ENCODE peak calls at places on chromosomes 7 and 10, in seven cellular contexts. Y is activated CD8-positive, alpha-beta memory T cell treated with anti-CD3 and anti-CD28 coated beads for 48 hours; E is NCI-H510A; S is HS-5; X is NCI-H187; H is choroid plexus epithelial cell; D is T47D. L is an unnamed sample.

GRCh38 chr10:128091636-128092210 is 34.5 kb downstream of the MKI67 start:
- DNase-seq in S (no peak), E (no peak), H (no peak), D (no peak), X (no peak), Y (no peak), L (no peak)

GRCh38 chr7:99808766-99809165 is 19.0 kb upstream of the CYP3A43 start:
- DNase-seq in Y (no peak), H (no peak), S (no peak), X (no peak), D (no peak), E (no peak), L (no peak)

GRCh38 chr10:112678581-112678980 is 231.6 kb downstream of the VTI1A start:
- DNase-seq in X (no peak), S (no peak), Y (no peak), E (no peak), H (no peak), D (no peak), L (no peak)

GRCh38 chr7:29127527-29127926 is 18.8 kb downstream of the CPVL start:
- DNase-seq in X (no peak), E (no peak), S (no peak), H (no peak), Y (no peak), D (no peak), L (no peak)

GRCh38 chr10:33665512-33665911 is 331.0 kb upstream of the NRP1 start:
- DNase-seq in H (peak), Y (no peak), X (no peak), E (no peak), S (no peak), D (no peak), L (no peak)

GRCh38 chr7:43891069-43891955 is 15.1 kb downstream of the URGCP start:
- DNase-seq in E (no peak), D (no peak), S (no peak), H (no peak), X (no peak), Y (no peak), L (no peak)

GRCh38 chr7:30469303-30469702 is 9.3 kb downstream of the NOD1 start:
- DNase-seq in X (no peak), D (peak), E (peak), Y (no peak), H (peak), S (peak), L (no peak)

GRCh38 chr7:32070406-32071360 is at the start of gene PDE1C:
- DNase-seq in X (no peak), D (no peak), H (no peak), Y (no peak), S (no peak), E (peak), L (peak)

GRCh38 chr7:67855322-67855721 is 858.7 kb downstream of the TYW1 start:
- DNase-seq in H (no peak), X (no peak), E (no peak), D (no peak), Y (no peak), S (no peak), L (no peak)

GRCh38 chr7:28748934-28749584 is 209.1 kb downstream of the TRIL start:
- DNase-seq in Y (no peak), E (no peak), S (peak), X (no peak), H (peak), D (no peak), L (no peak)

GRCh38 chr7:7330997-7331396 is 148.7 kb downstream of the C1GALT1 start:
- DNase-seq in S (no peak), E (no peak), D (no peak), X (no peak), H (no peak), Y (no peak), L (no peak)

GRCh38 chr10:43963793-43964425 is 315.2 kb upstream of the ZNF32 start:
- DNase-seq in Y (no peak), D (no peak), X (no peak), S (no peak), E (no peak), H (no peak), L (no peak)

GRCh38 chr10:132471125-132471451 is 66.5 kb upstream of the INPP5A start:
- DNase-seq in S (no peak), D (no peak), H (no peak), E (no peak), X (no peak), Y (no peak), L (no peak)

GRCh38 chr7:156015237-156016020 is 203.2 kb upstream of the SHH start:
- DNase-seq in Y (no peak), E (no peak), D (no peak), H (no peak), S (no peak), X (no peak), L (no peak)

GRCh38 chr7:2924866-2925840 is 81.0 kb upstream of the GNA12 start:
- DNase-seq in S (no peak), D (no peak), H (peak), E (no peak), X (no peak), Y (no peak), L (no peak)

GRCh38 chr7:130084037-130084875 is 13.9 kb downstream of the KLHDC10 start:
- DNase-seq in H (peak), X (no peak), E (no peak), Y (no peak), D (no peak), S (no peak), L (no peak)

GRCh38 chr7:110522751-110523200 is 568.2 kb upstream of the LRRN3 start:
- DNase-seq in H (peak), D (no peak), Y (no peak), X (no peak), S (no peak), E (no peak), L (no peak)

GRCh38 chr10:132422931-132423813 is 26.2 kb downstream of the PWWP2B start:
- DNase-seq in S (no peak), E (no peak), H (peak), Y (no peak), X (no peak), D (no peak), L (no peak)

GRCh38 chr7:1940863-1941262 is 270.8 kb downstream of the ELFN1 start:
- DNase-seq in S (no peak), H (no peak), E (no peak), X (no peak), Y (no peak), D (no peak), L (no peak)

GRCh38 chr7:65216469-65216868 is 157.2 kb upstream of the ZNF92 start:
- DNase-seq in D (peak), S (no peak), Y (no peak), X (peak), H (peak), E (peak), L (no peak)

GRCh38 chr7:34869016-34869415 is 168.3 kb downstream of the DPY19L1 start:
- DNase-seq in E (no peak), Y (no peak), H (no peak), S (no peak), X (no peak), D (no peak), L (no peak)

GRCh38 chr7:69864283-69864682 is 266.0 kb downstream of the AUTS2 start:
- DNase-seq in X (no peak), E (no peak), Y (no peak), D (no peak), S (no peak), H (no peak), L (no peak)

GRCh38 chr10:12594448-12594944 is 245.1 kb downstream of the CAMK1D start:
- DNase-seq in E (no peak), Y (no peak), S (no peak), X (no peak), H (peak), D (no peak), L (no peak)

L was measured in GM12892.